ENCODE peak calls at places on chromosomes 12 and 14, in seven cellular contexts. H is SW 1271, I is globus pallidus, V is GM12891, U is foreskin fibroblast, D is DND-41, Z is anterior cingulate cortex. J is an unnamed sample.
A peak's percentile ranks its signal among the peaks of the same experiment; 100 is the strongest.

GRCh38 chr12:89827592-89827991 is 119.0 kb upstream of the ATP2B1 start:
- DNase-seq in V (no peak), Z (no peak), H (no peak), I (no peak), D (no peak), U (no peak), J (no peak)

GRCh38 chr12:67792185-67792584 is 143.6 kb downstream of the DYRK2 start:
- DNase-seq in D (no peak), H (no peak), U (no peak), Z (no peak), V (no peak), I (no peak), J (no peak)

GRCh38 chr12:6345319-6346071 is 3.6 kb upstream of the TNFRSF1A start:
- DNase-seq in U (peak; percentile 98), H (peak; percentile 91), V (no peak), I (no peak), D (no peak), Z (no peak), J (peak; percentile 79)

GRCh38 chr12:18753481-18754117 is 15.7 kb downstream of the CAPZA3 start:
- DNase-seq in D (no peak), I (no peak), V (no peak), Z (no peak), H (no peak), U (no peak), J (no peak)

GRCh38 chr12:78641837-78642423 is 222.6 kb upstream of the SYT1 start:
- DNase-seq in Z (no peak), H (no peak), U (no peak), I (no peak), V (no peak), D (no peak), J (no peak)

GRCh38 chr12:67426067-67426466 is 156.9 kb downstream of the CAND1 start:
- DNase-seq in U (peak; percentile 78), D (no peak), H (no peak), Z (no peak), I (no peak), V (no peak), J (peak; percentile 21)

GRCh38 chr12:14880890-14881453 is 4.7 kb downstream of the MGP start:
- DNase-seq in H (no peak), I (no peak), D (no peak), U (no peak), Z (no peak), V (no peak), J (no peak)

GRCh38 chr14:85799668-85800067 is 269.7 kb downstream of the FLRT2 start:
- DNase-seq in I (no peak), D (no peak), H (no peak), Z (no peak), U (no peak), V (no peak), J (no peak)

GRCh38 chr14:38731962-38732361 is 371.1 kb downstream of the SEC23A start:
- DNase-seq in D (no peak), U (no peak), Z (no peak), V (no peak), I (no peak), H (no peak), J (no peak)

GRCh38 chr14:63730659-63731058 is 2.8 kb upstream of the SGPP1 start:
- DNase-seq in Z (no peak), D (no peak), I (no peak), U (no peak), V (no peak), H (no peak), J (no peak)

J was measured in AG20443.